ENCODE peak calls at places on chromosomes 13 and 19, in eight cellular contexts. A is GM23248; O is OCI-M1; V is NCI-H524; E is mucosa of gallbladder; G is A549; M is GM06990; X is effector memory CD8-positive, alpha-beta T cell. S is an unnamed sample.

GRCh38 chr13:41523396-41523795 is 66.0 kb downstream of the RGCC start:
- DNase-seq in E (no peak), G (no peak), O (peak; percentile 55), V (no peak), A (no peak), X (no peak), M (no peak), S (no peak)

GRCh38 chr13:39451301-39451700 is 151.7 kb downstream of the LHFPL6 start:
- DNase-seq in E (peak; percentile 30), G (no peak), M (peak; percentile 3), X (no peak), O (peak; percentile 38), V (no peak), A (peak; percentile 38), S (no peak)

GRCh38 chr19:13621413-13621812 is 115.1 kb upstream of the CACNA1A start:
- DNase-seq in O (peak; percentile 89), X (no peak), M (no peak), V (no peak), A (peak; percentile 99), G (no peak), E (no peak), S (no peak)

GRCh38 chr13:74017301-74018092 is 116.7 kb downstream of the KLF12 start:
- DNase-seq in O (no peak), G (no peak), E (no peak), M (no peak), V (no peak), A (no peak), X (no peak), S (no peak)

GRCh38 chr13:30143671-30144400 is 163.5 kb downstream of the KATNAL1 start:
- DNase-seq in G (no peak), E (no peak), A (peak; percentile 85), M (no peak), X (no peak), O (no peak), V (no peak), S (no peak)

GRCh38 chr13:109212630-109213029 is 573.8 kb downstream of the IRS2 start:
- DNase-seq in G (no peak), E (no peak), X (no peak), V (no peak), M (no peak), O (no peak), A (no peak), S (no peak)

GRCh38 chr19:14006766-14007562 is 844 bp upstream of the RFX1 start:
- DNase-seq in X (no peak), O (peak; percentile 100), A (no peak), V (no peak), G (peak; percentile 36), M (no peak), E (no peak), S (peak; percentile 64)

GRCh38 chr13:77537302-77537919 is 1.9 kb downstream of the SCEL start:
- DNase-seq in V (no peak), E (no peak), X (no peak), A (no peak), M (no peak), O (no peak), G (no peak), S (no peak)

GRCh38 chr19:5436101-5436947 is 18.9 kb upstream of the ZNRF4 start:
- DNase-seq in G (peak; percentile 92), V (peak; percentile 95), X (no peak), A (peak; percentile 90), M (peak; percentile 21), O (peak; percentile 90), E (no peak), S (no peak)

GRCh38 chr19:39498262-39499081 is at the start of gene DLL3:
- DNase-seq in E (no peak), O (peak; percentile 59), X (no peak), M (no peak), V (peak; percentile 82), A (peak; percentile 57), G (no peak), S (no peak)

GRCh38 chr13:100106005-100106404 is 17.1 kb downstream of the PCCA start:
- DNase-seq in G (no peak), M (no peak), A (no peak), O (no peak), X (no peak), V (no peak), E (no peak), S (no peak)

GRCh38 chr19:50325310-50326100 is 3.7 kb downstream of the KCNC3 start:
- DNase-seq in G (peak; percentile 99), M (peak; percentile 85), A (peak; percentile 79), X (peak; percentile 60), O (peak; percentile 92), V (peak; percentile 64), E (peak; percentile 55), S (peak; percentile 99)

GRCh38 chr19:7415163-7415856 is 66.6 kb downstream of the ARHGEF18 start:
- DNase-seq in X (no peak), A (no peak), M (no peak), G (no peak), O (no peak), V (no peak), E (peak; percentile 73), S (peak; percentile 42)

GRCh38 chr19:15684828-15685227 is 11.9 kb downstream of the CYP4F12 start:
- DNase-seq in A (no peak), O (peak; percentile 1), G (no peak), M (no peak), X (no peak), V (no peak), E (no peak), S (no peak)

GRCh38 chr13:96782186-96782585 is 212.1 kb downstream of the OXGR1 start:
- DNase-seq in A (no peak), M (no peak), O (no peak), G (no peak), V (no peak), X (no peak), E (no peak), S (no peak)

GRCh38 chr19:2042485-2043268 is 8.4 kb downstream of the MKNK2 start:
- DNase-seq in E (peak; percentile 45), V (no peak), M (peak; percentile 46), G (no peak), X (no peak), O (no peak), A (no peak), S (no peak)

GRCh38 chr19:55005684-55006488 is 32.2 kb downstream of the GP6 start:
- DNase-seq in O (peak; percentile 97), M (peak; percentile 64), X (peak; percentile 65), E (peak; percentile 23), A (peak; percentile 14), G (peak; percentile 82), V (peak; percentile 47), S (no peak)

GRCh38 chr13:99311137-99311536 is 3.9 kb upstream of the GPR183 start:
- DNase-seq in A (peak; percentile 61), M (no peak), X (no peak), E (no peak), G (no peak), O (no peak), V (no peak), S (no peak)

GRCh38 chr19:45506991-45507863 is at the start of gene VASP:
- DNase-seq in X (peak; percentile 95), E (peak; percentile 91), G (peak; percentile 90), V (peak; percentile 63), O (peak; percentile 97), A (peak; percentile 93), M (peak; percentile 93), S (peak; percentile 89)

GRCh38 chr19:5567360-5567970 is at the start of gene TINCR:
- DNase-seq in X (no peak), E (no peak), V (no peak), O (no peak), G (no peak), A (no peak), M (no peak), S (no peak)

GRCh38 chr19:11693505-11694499 is 44.9 kb downstream of the ZNF823 start:
- DNase-seq in E (no peak), A (peak; percentile 92), V (peak; percentile 73), M (no peak), G (no peak), O (peak; percentile 92), X (no peak), S (no peak)

GRCh38 chr13:107348471-107348870 is 780.5 kb upstream of the ARGLU1 start:
- DNase-seq in E (no peak), M (no peak), O (no peak), A (peak; percentile 57), V (no peak), G (no peak), X (no peak), S (no peak)

GRCh38 chr13:48412100-48412556 is 785 bp downstream of the LPAR6 start:
- DNase-seq in M (no peak), G (no peak), O (peak; percentile 59), A (peak; percentile 51), X (no peak), V (no peak), E (no peak), S (no peak)

GRCh38 chr19:7869910-7870511 is 4.2 kb downstream of the PRR36 start:
- DNase-seq in A (peak; percentile 37), M (peak; percentile 80), X (peak; percentile 51), E (no peak), G (no peak), O (peak; percentile 98), V (no peak), S (peak; percentile 70)

GRCh38 chr19:15234525-15235130 is 2.4 kb upstream of the EPHX3 start:
- DNase-seq in M (no peak), G (no peak), A (no peak), O (peak; percentile 54), V (no peak), X (no peak), E (no peak), S (no peak)

GRCh38 chr13:24982333-24982999 is 113.5 kb upstream of the PABPC3 start:
- DNase-seq in V (peak; percentile 84), E (no peak), G (no peak), M (no peak), X (no peak), O (no peak), A (no peak), S (no peak)

GRCh38 chr19:2064395-2064787 is 13.3 kb upstream of the MKNK2 start:
- DNase-seq in X (no peak), M (no peak), G (no peak), E (no peak), A (peak; percentile 41), V (no peak), O (no peak), S (no peak)

GRCh38 chr19:52640916-52641315 is 2.8 kb upstream of the ZNF83 start:
- DNase-seq in G (no peak), O (no peak), A (peak; percentile 71), X (no peak), M (peak; percentile 12), V (no peak), E (no peak), S (no peak)

GRCh38 chr19:5170329-5170745 is 170.3 kb downstream of the PTPRS start:
- DNase-seq in A (no peak), E (no peak), M (peak; percentile 26), O (peak; percentile 26), V (no peak), X (peak; percentile 53), G (no peak), S (no peak)

GRCh38 chr19:43525836-43526771 is 897 bp downstream of the ETHE1 start:
- DNase-seq in A (peak; percentile 64), V (no peak), M (no peak), E (no peak), X (no peak), G (no peak), O (no peak), S (peak; percentile 37)